ENCODE peak calls at places on chromosomes 3 and 15, in nine cellular contexts. D, E, X, Q, M, Z, G, B and V are unnamed samples.

GRCh38 chr3:185549651-185550111 is 2.7 kb downstream of the LIPH start:
- DNase-seq in B (peak; percentile 77), G (no peak), Z (no peak), Q (no peak), D (no peak), X (no peak), M (no peak), E (peak; percentile 10), V (no peak)

GRCh38 chr3:140128217-140129137 is 193.5 kb downstream of the CLSTN2 start:
- DNase-seq in M (peak; percentile 1), B (peak; percentile 4), Q (peak; percentile 10), X (no peak), D (peak; percentile 69), E (peak; percentile 64), Z (peak; percentile 22), G (peak; percentile 20), V (no peak)

GRCh38 chr3:111315911-111316310 is 226.1 kb upstream of the CD96 start:
- DNase-seq in Q (no peak), G (peak; percentile 71), D (no peak), Z (no peak), M (no peak), X (no peak), E (peak; percentile 29), B (peak; percentile 88), V (no peak)

GRCh38 chr3:196662711-196663571 is 23.4 kb downstream of the NRROS start:
- DNase-seq in Z (no peak), D (no peak), G (peak; percentile 31), Q (no peak), X (no peak), E (no peak), M (no peak), B (no peak), V (no peak)

GRCh38 chr15:83837946-83838571 is 184.1 kb downstream of the ADAMTSL3 start:
- DNase-seq in M (peak; percentile 9), Z (no peak), E (peak; percentile 46), G (peak; percentile 32), Q (peak; percentile 55), D (peak; percentile 69), B (peak; percentile 2), X (no peak), V (peak; percentile 17)

GRCh38 chr15:42490743-42491539 is at the start of gene ZNF106:
- DNase-seq in B (peak; percentile 91), G (peak; percentile 84), X (peak; percentile 84), D (peak; percentile 92), M (peak; percentile 89), E (peak; percentile 91), Q (peak; percentile 54), Z (peak; percentile 86), V (peak; percentile 58)

GRCh38 chr15:82110144-82110543 is 64.3 kb upstream of the MEX3B start:
- DNase-seq in G (no peak), Z (no peak), M (no peak), D (no peak), B (no peak), X (no peak), E (no peak), Q (no peak), V (no peak)

GRCh38 chr3:195909645-195910498 is 1.5 kb upstream of the TNK2 start:
- DNase-seq in G (no peak), Z (peak; percentile 87), M (peak; percentile 87), X (peak; percentile 95), Q (peak; percentile 82), D (peak; percentile 82), B (peak; percentile 83), E (peak; percentile 87), V (peak; percentile 99)

GRCh38 chr15:29736745-29737023 is 85.6 kb downstream of the TJP1 start:
- DNase-seq in E (peak; percentile 84), M (no peak), Z (no peak), G (peak; percentile 29), X (no peak), Q (peak; percentile 94), B (peak; percentile 67), D (no peak), V (no peak)

GRCh38 chr3:39133822-39134221 is 19.6 kb downstream of the CSRNP1 start:
- DNase-seq in X (no peak), B (no peak), Q (no peak), Z (no peak), D (no peak), E (no peak), M (no peak), G (no peak), V (no peak)